ENCODE peak calls at places on chromosomes 12 and 14, in four cellular contexts. One of them, this sample, is unnamed.

GRCh38 chr14:106442857-106443256 is 916.5 kb downstream of the TMEM121 start:
- DNase-seq in HepG2: no peak
- DNase-seq in GM12878: no peak
- DNase-seq in K562: no peak
- DNase-seq in this sample: no peak

GRCh38 chr14:105307052-105307727 is 6.4 kb upstream of the BRF1 start:
- DNase-seq in HepG2: no peak
- DNase-seq in GM12878: no peak
- DNase-seq in K562: no peak
- DNase-seq in this sample: peak

GRCh38 chr12:30990776-30991175 is 64.2 kb downstream of the TSPAN11 start:
- DNase-seq in HepG2: no peak
- DNase-seq in GM12878: no peak
- DNase-seq in K562: no peak
- DNase-seq in this sample: no peak

GRCh38 chr12:53251477-53252348 is 16.4 kb upstream of the ESPL1 start:
- DNase-seq in HepG2: peak
- DNase-seq in GM12878: peak
- DNase-seq in K562: peak
- DNase-seq in this sample: peak

GRCh38 chr12:20089077-20089476 is 279.3 kb upstream of the PDE3A start:
- DNase-seq in HepG2: no peak
- DNase-seq in GM12878: no peak
- DNase-seq in K562: no peak
- DNase-seq in this sample: no peak

GRCh38 chr12:52873832-52874572 is 25.2 kb upstream of the KRT78 start:
- DNase-seq in HepG2: peak
- DNase-seq in GM12878: no peak
- DNase-seq in K562: peak
- DNase-seq in this sample: peak

GRCh38 chr12:126518596-126519200 is 1453.5 kb downstream of the AACS start:
- DNase-seq in HepG2: no peak
- DNase-seq in GM12878: no peak
- DNase-seq in K562: no peak
- DNase-seq in this sample: no peak

GRCh38 chr12:53505086-53505485 is 2.2 kb downstream of the NPFF start:
- DNase-seq in HepG2: no peak
- DNase-seq in GM12878: no peak
- DNase-seq in K562: no peak
- DNase-seq in this sample: no peak

GRCh38 chr12:132559652-132560420 is 50.5 kb downstream of the LRCOL1 start:
- DNase-seq in HepG2: peak
- DNase-seq in GM12878: no peak
- DNase-seq in K562: peak
- DNase-seq in this sample: peak

GRCh38 chr12:100075598-100075997 is 67.1 kb downstream of the BLTP3B start:
- DNase-seq in HepG2: no peak
- DNase-seq in GM12878: no peak
- DNase-seq in K562: no peak
- DNase-seq in this sample: no peak

GRCh38 chr14:76867536-76868452 is 41.6 kb downstream of the LRRC74A start:
- DNase-seq in HepG2: no peak
- DNase-seq in GM12878: no peak
- DNase-seq in K562: no peak
- DNase-seq in this sample: no peak

GRCh38 chr14:78170203-78170602 is at the start of gene NRXN3:
- DNase-seq in HepG2: no peak
- DNase-seq in GM12878: no peak
- DNase-seq in K562: no peak
- DNase-seq in this sample: peak

GRCh38 chr14:58739674-58740073 is 101.9 kb downstream of the DACT1 start:
- DNase-seq in HepG2: no peak
- DNase-seq in GM12878: peak
- DNase-seq in K562: no peak
- DNase-seq in this sample: no peak

GRCh38 chr12:101066489-101066888 is 143.5 kb downstream of the SLC5A8 start:
- DNase-seq in HepG2: no peak
- DNase-seq in GM12878: no peak
- DNase-seq in K562: no peak
- DNase-seq in this sample: no peak

GRCh38 chr12:49642370-49642802 is 19.0 kb downstream of the PRPF40B start:
- DNase-seq in HepG2: peak
- DNase-seq in GM12878: no peak
- DNase-seq in K562: no peak
- DNase-seq in this sample: no peak

GRCh38 chr12:105945935-105946334 is 192.8 kb downstream of the NUAK1 start:
- DNase-seq in HepG2: no peak
- DNase-seq in GM12878: no peak
- DNase-seq in K562: no peak
- DNase-seq in this sample: no peak

GRCh38 chr12:47900101-47900479 is 4.7 kb downstream of the VDR start:
- DNase-seq in HepG2: no peak
- DNase-seq in GM12878: no peak
- DNase-seq in K562: no peak
- DNase-seq in this sample: no peak

GRCh38 chr12:120760349-120761245 is 35.0 kb downstream of the ACADS start:
- DNase-seq in HepG2: no peak
- DNase-seq in GM12878: no peak
- DNase-seq in K562: no peak
- DNase-seq in this sample: no peak

GRCh38 chr12:3972576-3972975 is 99.4 kb upstream of the PARP11 start:
- DNase-seq in HepG2: no peak
- DNase-seq in GM12878: no peak
- DNase-seq in K562: no peak
- DNase-seq in this sample: no peak

GRCh38 chr12:12803186-12803585 is 10.0 kb upstream of the DDX47 start:
- DNase-seq in HepG2: peak
- DNase-seq in GM12878: no peak
- DNase-seq in K562: peak
- DNase-seq in this sample: peak

GRCh38 chr12:21989819-21990412 is 48.7 kb upstream of the ABCC9 start:
- DNase-seq in HepG2: peak
- DNase-seq in GM12878: no peak
- DNase-seq in K562: no peak
- DNase-seq in this sample: peak

GRCh38 chr12:127025545-127025944 is 1241.4 kb upstream of the TMEM132C start:
- DNase-seq in HepG2: no peak
- DNase-seq in GM12878: no peak
- DNase-seq in K562: peak
- DNase-seq in this sample: no peak

GRCh38 chr12:67818379-67819001 is 169.9 kb downstream of the DYRK2 start:
- DNase-seq in HepG2: no peak
- DNase-seq in GM12878: no peak
- DNase-seq in K562: no peak
- DNase-seq in this sample: no peak

GRCh38 chr12:67910360-67911292 is 78.6 kb upstream of the IFNG-AS1 start:
- DNase-seq in HepG2: no peak
- DNase-seq in GM12878: no peak
- DNase-seq in K562: no peak
- DNase-seq in this sample: no peak

GRCh38 chr14:54709867-54710266 is 142.9 kb downstream of the SAMD4A start:
- DNase-seq in HepG2: peak
- DNase-seq in GM12878: no peak
- DNase-seq in K562: no peak
- DNase-seq in this sample: no peak

GRCh38 chr12:6938353-6939186 is 5.0 kb upstream of the RNU7-1 start:
- DNase-seq in HepG2: no peak
- DNase-seq in GM12878: no peak
- DNase-seq in K562: no peak
- DNase-seq in this sample: peak

GRCh38 chr12:132279184-132279889 is 50.1 kb downstream of the GALNT9 start:
- DNase-seq in HepG2: peak
- DNase-seq in GM12878: no peak
- DNase-seq in K562: peak
- DNase-seq in this sample: peak

GRCh38 chr12:70664463-70664862 is 27.2 kb upstream of the PTPRB start:
- DNase-seq in HepG2: no peak
- DNase-seq in GM12878: no peak
- DNase-seq in K562: no peak
- DNase-seq in this sample: peak

GRCh38 chr12:14573118-14573517 is 5.4 kb upstream of the PLBD1 start:
- DNase-seq in HepG2: no peak
- DNase-seq in GM12878: no peak
- DNase-seq in K562: no peak
- DNase-seq in this sample: no peak

GRCh38 chr12:101928556-101928955 is 51.2 kb downstream of the DRAM1 start:
- DNase-seq in HepG2: no peak
- DNase-seq in GM12878: no peak
- DNase-seq in K562: no peak
- DNase-seq in this sample: no peak

GRCh38 chr14:103699261-103699661 is 16.0 kb downstream of the XRCC3 start:
- DNase-seq in HepG2: no peak
- DNase-seq in GM12878: no peak
- DNase-seq in K562: no peak
- DNase-seq in this sample: no peak

GRCh38 chr14:103702095-103702494 is 13.2 kb downstream of the XRCC3 start:
- DNase-seq in HepG2: no peak
- DNase-seq in GM12878: no peak
- DNase-seq in K562: no peak
- DNase-seq in this sample: no peak

GRCh38 chr14:103698380-103699260 is 16.6 kb downstream of the XRCC3 start:
- DNase-seq in HepG2: no peak
- DNase-seq in GM12878: no peak
- DNase-seq in K562: no peak
- DNase-seq in this sample: no peak

GRCh38 chr14:103700753-103701490 is 14.3 kb downstream of the XRCC3 start:
- DNase-seq in HepG2: no peak
- DNase-seq in GM12878: no peak
- DNase-seq in K562: no peak
- DNase-seq in this sample: no peak

GRCh38 chr14:103699901-103700752 is 15.1 kb downstream of the XRCC3 start:
- DNase-seq in HepG2: no peak
- DNase-seq in GM12878: no peak
- DNase-seq in K562: no peak
- DNase-seq in this sample: no peak
- H3K27ac ChIP-seq in HepG2: no peak
- H3K27ac ChIP-seq in GM12878: no peak
- H3K27ac ChIP-seq in K562: no peak
- H3K27ac ChIP-seq in this sample: peak

GRCh38 chr12:535396-535795 is 75.7 kb downstream of the B4GALNT3 start:
- DNase-seq in HepG2: no peak
- DNase-seq in GM12878: no peak
- DNase-seq in K562: no peak
- DNase-seq in this sample: no peak

GRCh38 chr12:538731-539539 is 79.2 kb downstream of the B4GALNT3 start:
- DNase-seq in HepG2: no peak
- DNase-seq in GM12878: no peak
- DNase-seq in K562: no peak
- DNase-seq in this sample: peak

GRCh38 chr12:536751-537150 is 77.0 kb downstream of the B4GALNT3 start:
- DNase-seq in HepG2: no peak
- DNase-seq in GM12878: no peak
- DNase-seq in K562: no peak
- DNase-seq in this sample: no peak

GRCh38 chr12:539540-540310 is 80.0 kb downstream of the B4GALNT3 start:
- DNase-seq in HepG2: no peak
- DNase-seq in GM12878: no peak
- DNase-seq in K562: no peak
- DNase-seq in this sample: no peak

DNA sequence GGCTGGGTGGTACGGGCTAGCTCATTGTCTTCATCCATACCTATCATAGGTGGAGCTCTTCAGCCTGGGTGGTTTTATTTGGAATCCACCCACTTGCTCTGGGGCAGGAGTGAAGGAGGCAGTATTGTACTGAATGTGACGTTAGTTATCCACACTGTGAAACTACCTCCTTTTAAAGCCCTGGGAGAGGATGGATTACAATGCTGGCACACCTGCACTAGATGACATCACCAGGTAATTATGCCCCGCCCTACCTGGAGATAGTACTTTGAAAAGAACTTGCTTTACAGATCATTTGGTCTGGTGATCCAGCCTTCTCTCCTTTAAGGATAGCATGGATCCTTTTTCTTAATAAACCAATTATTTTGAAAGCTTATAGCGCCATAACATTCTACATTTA is 78.0 kb downstream of the B4GALNT3 start:
- DNase-seq in HepG2: no peak
- DNase-seq in GM12878: no peak
- DNase-seq in K562: no peak
- DNase-seq in this sample: no peak
- TF ChIP-seq FOXM1 in HepG2: no peak
- TF ChIP-seq FOXM1 in GM12878: no peak
- TF ChIP-seq FOXM1 in K562: no peak
- TF ChIP-seq FOXM1 in this sample: no peak

GRCh38 chr14:25011095-25011494 is 38.9 kb downstream of the STXBP6 start:
- DNase-seq in HepG2: no peak
- DNase-seq in GM12878: no peak
- DNase-seq in K562: no peak
- DNase-seq in this sample: no peak
- TF ChIP-seq EP300 in HepG2: no peak
- TF ChIP-seq EP300 in GM12878: no peak
- TF ChIP-seq EP300 in K562: no peak
- TF ChIP-seq EP300 in this sample: no peak

GRCh38 chr12:64582862-64583261 is 27.4 kb upstream of the RASSF3 start:
- DNase-seq in HepG2: no peak
- DNase-seq in GM12878: no peak
- DNase-seq in K562: no peak
- DNase-seq in this sample: no peak

GRCh38 chr12:64585085-64585484 is 25.2 kb upstream of the RASSF3 start:
- DNase-seq in HepG2: no peak
- DNase-seq in GM12878: no peak
- DNase-seq in K562: no peak
- DNase-seq in this sample: no peak

GRCh38 chr12:64582111-64582510 is 28.2 kb upstream of the RASSF3 start:
- DNase-seq in HepG2: no peak
- DNase-seq in GM12878: no peak
- DNase-seq in K562: no peak
- DNase-seq in this sample: no peak

GRCh38 chr12:64584173-64584555 is 26.1 kb upstream of the RASSF3 start:
- DNase-seq in HepG2: no peak
- DNase-seq in GM12878: no peak
- DNase-seq in K562: no peak
- DNase-seq in this sample: peak

DNA sequence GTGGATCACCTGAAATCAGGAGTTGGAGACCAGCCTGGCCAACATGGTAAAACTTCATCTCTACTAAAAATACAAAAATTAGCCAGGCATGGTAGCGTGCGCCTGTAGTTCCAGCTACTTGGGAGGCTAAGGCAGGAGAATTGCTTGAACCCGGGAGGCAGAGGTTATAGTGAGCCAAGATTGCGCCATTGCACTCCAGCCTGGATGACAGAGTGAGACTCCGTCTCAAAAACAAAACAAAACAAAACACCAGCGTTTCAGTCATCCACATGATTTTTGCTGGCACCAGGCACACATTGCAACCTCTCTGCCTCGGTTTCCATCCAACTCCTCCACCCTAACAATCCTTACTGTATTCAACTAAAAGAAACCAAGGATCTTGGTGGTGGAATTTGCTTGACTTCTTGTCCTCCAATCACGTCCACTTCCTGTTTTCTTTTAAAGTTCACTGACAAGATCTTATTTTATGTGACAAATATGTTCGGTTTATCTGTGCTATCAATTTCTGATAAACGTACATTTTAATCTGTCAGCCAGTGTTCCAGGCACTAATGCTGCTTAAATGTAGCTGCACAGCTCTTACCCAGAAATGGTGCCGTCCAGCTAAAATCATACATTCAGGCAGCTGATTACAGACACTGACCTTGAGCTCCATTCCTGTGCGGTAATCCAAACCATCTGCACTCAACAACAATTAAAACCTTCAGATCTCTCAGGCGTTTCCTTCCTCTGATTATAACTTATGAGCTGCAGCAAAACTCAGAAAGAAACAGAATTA is 26.7 kb upstream of the RASSF3 start:
- DNase-seq in HepG2: no peak
- DNase-seq in GM12878: no peak
- DNase-seq in K562: no peak
- DNase-seq in this sample: peak
- H3K27ac ChIP-seq in HepG2: no peak
- H3K27ac ChIP-seq in GM12878: no peak
- H3K27ac ChIP-seq in K562: no peak
- H3K27ac ChIP-seq in this sample: peak

This sample was measured in SK-N-SH.